ENCODE peak calls at places on chromosomes 11 and 22, in four cellular contexts. R, N, W and X are unnamed samples.

GRCh38 chr22:25876871-25877270 is 134.9 kb downstream of the MYO18B start:
- DNase-seq in W (no peak), R (no peak), N (no peak), X (no peak)

GRCh38 chr11:102513869-102514268 is 16.7 kb downstream of the MMP7 start:
- DNase-seq in N (no peak), R (peak), W (no peak), X (no peak)

GRCh38 chr22:25067851-25068421 is 115.4 kb downstream of the KIAA1671 start:
- DNase-seq in W (no peak), R (peak), N (no peak), X (no peak)

GRCh38 chr11:119828011-119828410 is 99.0 kb upstream of the NECTIN1 start:
- DNase-seq in R (no peak), N (no peak), W (no peak), X (no peak)

GRCh38 chr11:3823303-3823702 is 14.9 kb downstream of the PGAP2 start:
- DNase-seq in W (no peak), R (no peak), N (no peak), X (no peak)

GRCh38 chr11:84871116-84871515 is 756.0 kb downstream of the DLG2 start:
- DNase-seq in W (no peak), R (no peak), N (no peak), X (no peak)

GRCh38 chr11:12725047-12725862 is 51.0 kb downstream of the TEAD1 start:
- DNase-seq in R (no peak), W (no peak), N (no peak), X (no peak)

GRCh38 chr22:38781033-38781432 is 12.9 kb downstream of the DNAL4 start:
- DNase-seq in N (no peak), R (peak), W (no peak), X (no peak)

GRCh38 chr11:46322759-46323158 is 24.5 kb upstream of the DGKZ start:
- DNase-seq in W (no peak), R (no peak), N (no peak), X (no peak)

GRCh38 chr11:43852057-43852636 is 28.5 kb upstream of the ALKBH3 start:
- DNase-seq in W (peak), R (peak), N (peak), X (peak)

GRCh38 chr11:110318638-110319404 is 22.4 kb upstream of the RDX start:
- DNase-seq in N (no peak), R (no peak), W (no peak), X (no peak)

GRCh38 chr22:39589880-39590279 is 19.3 kb downstream of the CACNA1I start:
- DNase-seq in W (no peak), N (no peak), R (no peak), X (no peak)

GRCh38 chr11:9806946-9807687 is 143.2 kb downstream of the SWAP70 start:
- DNase-seq in W (no peak), R (no peak), N (no peak), X (no peak)